ENCODE peak calls at places on chromosomes 16 and 17, in nine cellular contexts. One of them, this sample, is unnamed.
A peak's percentile ranks its signal among the peaks of the same experiment; 100 is the strongest.

GRCh38 chr16:68064791-68065365 is 20.3 kb upstream of the NFATC3 start:
- DNase-seq in GM23338: peak; percentile 82
- DNase-seq in OCI-LY7: peak; percentile 75
- DNase-seq in PC-3: peak; percentile 63
- DNase-seq in MM.1S: peak; percentile 46
- DNase-seq in HCT116: peak; percentile 28
- DNase-seq in GM23248: peak; percentile 80
- DNase-seq in SK-N-SH: peak; percentile 77
- DNase-seq in neural progenitor cell: peak; percentile 79
- DNase-seq in this sample: peak; percentile 86

GRCh38 chr17:65388911-65389310 is 172.5 kb downstream of the AXIN2 start:
- DNase-seq in MM.1S: no peak
- DNase-seq in PC-3: no peak
- DNase-seq in GM23248: peak; percentile 42
- DNase-seq in HCT116: no peak
- DNase-seq in OCI-LY7: no peak
- DNase-seq in GM23338: no peak
- DNase-seq in SK-N-SH: no peak
- DNase-seq in neural progenitor cell: no peak
- DNase-seq in this sample: no peak

GRCh38 chr17:82545071-82545462 is 25.5 kb downstream of the FOXK2 start:
- DNase-seq in SK-N-SH: no peak
- DNase-seq in HCT116: no peak
- DNase-seq in MM.1S: no peak
- DNase-seq in OCI-LY7: no peak
- DNase-seq in GM23248: peak; percentile 39
- DNase-seq in GM23338: no peak
- DNase-seq in PC-3: no peak
- DNase-seq in neural progenitor cell: no peak
- DNase-seq in this sample: peak; percentile 49

GRCh38 chr17:67208232-67208631 is 36.8 kb downstream of the HELZ start:
- DNase-seq in MM.1S: no peak
- DNase-seq in OCI-LY7: no peak
- DNase-seq in SK-N-SH: no peak
- DNase-seq in HCT116: no peak
- DNase-seq in PC-3: no peak
- DNase-seq in GM23248: no peak
- DNase-seq in GM23338: no peak
- DNase-seq in neural progenitor cell: no peak
- DNase-seq in this sample: no peak

GRCh38 chr17:33732116-33732515 is 439.0 kb upstream of the ASIC2 start:
- DNase-seq in PC-3: no peak
- DNase-seq in SK-N-SH: no peak
- DNase-seq in HCT116: no peak
- DNase-seq in MM.1S: peak; percentile 29
- DNase-seq in neural progenitor cell: peak; percentile 70
- DNase-seq in OCI-LY7: peak; percentile 15
- DNase-seq in GM23338: peak; percentile 75
- DNase-seq in GM23248: peak; percentile 33
- DNase-seq in this sample: peak; percentile 33

GRCh38 chr16:30953511-30954124 is 3.9 kb upstream of the SETD1A start:
- DNase-seq in SK-N-SH: peak; percentile 76
- DNase-seq in OCI-LY7: peak; percentile 91
- DNase-seq in PC-3: peak; percentile 50
- DNase-seq in GM23248: peak; percentile 85
- DNase-seq in MM.1S: peak; percentile 65
- DNase-seq in HCT116: peak; percentile 71
- DNase-seq in neural progenitor cell: peak; percentile 97
- DNase-seq in GM23338: peak; percentile 95
- DNase-seq in this sample: peak; percentile 88

GRCh38 chr16:47008612-47009011 is 35.1 kb upstream of the DNAJA2 start:
- DNase-seq in GM23248: no peak
- DNase-seq in SK-N-SH: no peak
- DNase-seq in GM23338: no peak
- DNase-seq in OCI-LY7: no peak
- DNase-seq in HCT116: no peak
- DNase-seq in MM.1S: no peak
- DNase-seq in neural progenitor cell: no peak
- DNase-seq in PC-3: no peak
- DNase-seq in this sample: no peak

GRCh38 chr17:80925668-80926067 is 66.0 kb upstream of the CHMP6 start:
- DNase-seq in OCI-LY7: no peak
- DNase-seq in MM.1S: no peak
- DNase-seq in GM23338: no peak
- DNase-seq in HCT116: no peak
- DNase-seq in GM23248: no peak
- DNase-seq in PC-3: no peak
- DNase-seq in SK-N-SH: no peak
- DNase-seq in neural progenitor cell: no peak
- DNase-seq in this sample: no peak

GRCh38 chr17:44759916-44760243 is 1.1 kb downstream of the ADAM11 start:
- DNase-seq in PC-3: no peak
- DNase-seq in GM23338: no peak
- DNase-seq in SK-N-SH: no peak
- DNase-seq in MM.1S: no peak
- DNase-seq in neural progenitor cell: no peak
- DNase-seq in OCI-LY7: no peak
- DNase-seq in GM23248: no peak
- DNase-seq in HCT116: no peak
- DNase-seq in this sample: no peak

GRCh38 chr17:73066148-73066884 is 26.2 kb downstream of the SLC39A11 start:
- DNase-seq in GM23338: no peak
- DNase-seq in SK-N-SH: no peak
- DNase-seq in PC-3: peak; percentile 19
- DNase-seq in OCI-LY7: no peak
- DNase-seq in neural progenitor cell: no peak
- DNase-seq in HCT116: no peak
- DNase-seq in MM.1S: no peak
- DNase-seq in GM23248: no peak
- DNase-seq in this sample: no peak

GRCh38 chr17:56822725-56823124 is 11.0 kb downstream of the C17orf67 start:
- DNase-seq in GM23248: no peak
- DNase-seq in HCT116: no peak
- DNase-seq in OCI-LY7: no peak
- DNase-seq in SK-N-SH: no peak
- DNase-seq in MM.1S: no peak
- DNase-seq in GM23338: no peak
- DNase-seq in neural progenitor cell: no peak
- DNase-seq in PC-3: no peak
- DNase-seq in this sample: no peak

GRCh38 chr16:58019866-58020538 is 5.6 kb upstream of the MMP15 start:
- DNase-seq in neural progenitor cell: no peak
- DNase-seq in MM.1S: no peak
- DNase-seq in GM23248: no peak
- DNase-seq in GM23338: no peak
- DNase-seq in OCI-LY7: peak; percentile 13
- DNase-seq in SK-N-SH: no peak
- DNase-seq in PC-3: no peak
- DNase-seq in HCT116: no peak
- DNase-seq in this sample: no peak

GRCh38 chr16:58022601-58023371 is 2.8 kb upstream of the MMP15 start:
- DNase-seq in GM23338: peak; percentile 29
- DNase-seq in SK-N-SH: peak; percentile 78
- DNase-seq in MM.1S: no peak
- DNase-seq in neural progenitor cell: no peak
- DNase-seq in OCI-LY7: no peak
- DNase-seq in PC-3: peak; percentile 49
- DNase-seq in GM23248: peak; percentile 88
- DNase-seq in HCT116: no peak
- DNase-seq in this sample: peak; percentile 77

GRCh38 chr16:58018803-58019202 is 6.8 kb upstream of the MMP15 start:
- DNase-seq in neural progenitor cell: peak; percentile 39
- DNase-seq in OCI-LY7: no peak
- DNase-seq in GM23338: peak; percentile 75
- DNase-seq in SK-N-SH: peak; percentile 13
- DNase-seq in HCT116: no peak
- DNase-seq in GM23248: no peak
- DNase-seq in PC-3: no peak
- DNase-seq in MM.1S: no peak
- DNase-seq in this sample: no peak

GRCh38 chr16:58021661-58022551 is 3.6 kb upstream of the MMP15 start:
- DNase-seq in GM23248: peak; percentile 83
- DNase-seq in PC-3: peak; percentile 43
- DNase-seq in SK-N-SH: peak; percentile 11
- DNase-seq in MM.1S: no peak
- DNase-seq in GM23338: no peak
- DNase-seq in HCT116: no peak
- DNase-seq in OCI-LY7: no peak
- DNase-seq in neural progenitor cell: no peak
- DNase-seq in this sample: no peak

DNA sequence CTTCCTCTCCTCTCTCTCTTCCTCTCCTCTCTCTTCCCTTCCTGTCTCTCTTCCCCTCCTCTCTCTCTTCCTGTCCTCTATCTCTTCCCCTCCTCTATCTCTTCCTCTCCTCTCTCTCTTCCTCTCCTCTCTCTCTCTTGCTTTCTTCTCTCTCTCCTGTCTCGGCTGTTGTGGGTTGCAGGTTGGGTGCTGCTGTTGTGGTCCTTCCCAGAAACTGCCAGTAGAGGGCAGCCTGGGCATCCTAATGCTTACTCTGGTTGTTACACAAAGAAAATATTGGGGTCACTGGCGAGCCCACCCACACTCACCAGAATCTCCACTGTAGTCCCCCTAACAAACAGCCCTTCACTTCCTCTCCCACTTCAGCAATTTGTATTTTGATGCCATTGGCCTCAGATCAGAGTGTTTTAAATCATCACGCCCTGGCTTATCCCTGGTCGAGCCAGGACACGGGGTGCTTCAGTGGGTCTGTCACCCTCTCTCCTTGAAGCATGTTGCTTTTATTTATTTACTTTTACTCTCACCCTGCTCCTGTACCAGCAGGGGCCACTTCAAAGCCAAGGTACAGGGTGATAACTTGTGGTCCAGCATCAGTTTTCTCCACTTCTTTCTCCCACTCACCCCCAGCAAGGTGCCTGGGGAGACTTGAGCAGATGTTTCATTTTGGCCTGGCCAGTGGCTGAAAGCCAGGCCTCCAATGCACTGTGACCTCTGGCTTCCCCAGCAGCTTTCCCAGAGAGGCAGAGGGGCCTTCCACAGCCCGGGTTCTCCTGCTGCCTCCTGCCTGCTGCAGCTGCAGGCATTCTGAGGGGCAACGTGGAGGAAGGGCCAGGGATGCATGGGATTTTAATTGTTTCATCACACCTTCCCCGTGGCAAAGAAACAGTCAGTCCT is 4.7 kb upstream of the MMP15 start:
- DNase-seq in GM23338: peak; percentile 74
- DNase-seq in HCT116: no peak
- DNase-seq in neural progenitor cell: peak; percentile 69
- DNase-seq in MM.1S: peak; percentile 48
- DNase-seq in GM23248: peak; percentile 58
- DNase-seq in SK-N-SH: peak; percentile 70
- DNase-seq in OCI-LY7: peak; percentile 67
- DNase-seq in PC-3: peak; percentile 35
- DNase-seq in this sample: peak; percentile 68
- TF ChIP-seq EZH2phosphoT487 in GM23338: no peak
- TF ChIP-seq EZH2phosphoT487 in HCT116: no peak
- TF ChIP-seq EZH2phosphoT487 in neural progenitor cell: no peak
- TF ChIP-seq EZH2phosphoT487 in MM.1S: no peak
- TF ChIP-seq EZH2phosphoT487 in GM23248: no peak
- TF ChIP-seq EZH2phosphoT487 in SK-N-SH: no peak
- TF ChIP-seq EZH2phosphoT487 in OCI-LY7: no peak
- TF ChIP-seq EZH2phosphoT487 in PC-3: no peak
- TF ChIP-seq EZH2phosphoT487 in this sample: no peak

GRCh38 chr17:7261377-7262191 is 694 bp downstream of the CLDN7 start:
- DNase-seq in GM23248: peak; percentile 31
- DNase-seq in HCT116: no peak
- DNase-seq in GM23338: peak; percentile 20
- DNase-seq in PC-3: no peak
- DNase-seq in neural progenitor cell: no peak
- DNase-seq in SK-N-SH: peak; percentile 76
- DNase-seq in OCI-LY7: no peak
- DNase-seq in MM.1S: no peak
- DNase-seq in this sample: peak; percentile 38
- TF ChIP-seq EZH2phosphoT487 in GM23248: no peak
- TF ChIP-seq EZH2phosphoT487 in HCT116: no peak
- TF ChIP-seq EZH2phosphoT487 in GM23338: no peak
- TF ChIP-seq EZH2phosphoT487 in PC-3: no peak
- TF ChIP-seq EZH2phosphoT487 in neural progenitor cell: peak; percentile 98
- TF ChIP-seq EZH2phosphoT487 in SK-N-SH: no peak
- TF ChIP-seq EZH2phosphoT487 in OCI-LY7: no peak
- TF ChIP-seq EZH2phosphoT487 in MM.1S: no peak
- TF ChIP-seq EZH2phosphoT487 in this sample: peak; percentile 30

GRCh38 chr17:52721932-52722331 is 563.4 kb upstream of the CA10 start:
- DNase-seq in GM23338: no peak
- DNase-seq in PC-3: no peak
- DNase-seq in GM23248: no peak
- DNase-seq in HCT116: no peak
- DNase-seq in OCI-LY7: no peak
- DNase-seq in neural progenitor cell: no peak
- DNase-seq in SK-N-SH: no peak
- DNase-seq in MM.1S: no peak
- DNase-seq in this sample: no peak
- TF ChIP-seq EZH2phosphoT487 in GM23338: no peak
- TF ChIP-seq EZH2phosphoT487 in PC-3: no peak
- TF ChIP-seq EZH2phosphoT487 in GM23248: no peak
- TF ChIP-seq EZH2phosphoT487 in HCT116: no peak
- TF ChIP-seq EZH2phosphoT487 in OCI-LY7: no peak
- TF ChIP-seq EZH2phosphoT487 in neural progenitor cell: no peak
- TF ChIP-seq EZH2phosphoT487 in SK-N-SH: no peak
- TF ChIP-seq EZH2phosphoT487 in MM.1S: no peak
- TF ChIP-seq EZH2phosphoT487 in this sample: no peak

DNA sequence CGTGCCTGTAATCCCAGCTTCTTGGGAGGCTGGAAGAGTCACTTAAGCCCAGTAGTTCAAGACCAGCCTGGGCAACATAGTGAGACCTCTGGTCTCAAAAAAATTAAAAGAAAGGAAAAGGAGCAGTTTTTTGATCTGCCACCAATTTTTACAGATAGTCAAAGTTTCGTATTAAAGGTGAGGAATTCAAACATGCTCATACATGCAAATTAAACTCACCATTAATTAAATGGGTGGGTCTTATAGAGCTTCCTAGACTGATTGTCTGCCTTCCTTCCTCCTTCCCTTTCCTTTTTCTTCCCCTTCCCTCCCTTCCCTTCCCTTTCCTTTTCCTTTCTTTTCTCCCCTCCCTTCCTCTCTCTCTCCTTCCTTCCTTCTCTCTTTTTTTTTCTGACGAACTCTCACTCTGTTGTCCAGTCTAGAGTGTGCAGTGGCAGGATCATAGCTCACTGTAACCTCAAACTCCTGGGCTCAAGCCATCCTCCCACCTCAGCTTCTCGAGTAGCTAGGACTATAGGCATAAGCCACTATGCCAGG is 36.4 kb upstream of the VPS4A start:
- DNase-seq in MM.1S: no peak
- DNase-seq in SK-N-SH: no peak
- DNase-seq in PC-3: no peak
- DNase-seq in HCT116: no peak
- DNase-seq in GM23338: no peak
- DNase-seq in OCI-LY7: no peak
- DNase-seq in neural progenitor cell: no peak
- DNase-seq in GM23248: no peak
- DNase-seq in this sample: no peak
- TF ChIP-seq EZH2phosphoT487 in MM.1S: no peak
- TF ChIP-seq EZH2phosphoT487 in SK-N-SH: no peak
- TF ChIP-seq EZH2phosphoT487 in PC-3: no peak
- TF ChIP-seq EZH2phosphoT487 in HCT116: no peak
- TF ChIP-seq EZH2phosphoT487 in GM23338: no peak
- TF ChIP-seq EZH2phosphoT487 in OCI-LY7: no peak
- TF ChIP-seq EZH2phosphoT487 in neural progenitor cell: no peak
- TF ChIP-seq EZH2phosphoT487 in GM23248: no peak
- TF ChIP-seq EZH2phosphoT487 in this sample: no peak

This sample was measured in hepatocyte.